ENCODE peak calls at places on chromosomes 6 and 20, in five cellular contexts. C, S, U, B and V are unnamed samples.

GRCh38 chr6:136968831-136969230 is 46.7 kb downstream of the SLC35D3 start:
- DNase-seq in S (no peak), B (peak; percentile 82), U (no peak), C (no peak), V (no peak)

GRCh38 chr6:134600671-134601070 is 282.8 kb upstream of the SGK1 start:
- DNase-seq in S (no peak), C (no peak), B (no peak), U (no peak), V (no peak)

GRCh38 chr6:69953491-69953890 is 87.1 kb downstream of the COL19A1 start:
- DNase-seq in B (no peak), S (no peak), U (no peak), C (no peak), V (no peak)

GRCh38 chr6:106609699-106610098 is 19.6 kb downstream of the RTN4IP1 start:
- DNase-seq in B (no peak), C (no peak), S (no peak), U (no peak), V (no peak)

GRCh38 chr6:30568245-30568644 is 3.0 kb upstream of the ABCF1 start:
- DNase-seq in S (no peak), U (no peak), C (no peak), B (no peak), V (no peak)

GRCh38 chr6:27532820-27533538 is 60.1 kb upstream of the ZNF184 start:
- DNase-seq in U (no peak), C (no peak), B (no peak), S (no peak), V (no peak)

GRCh38 chr6:11315743-11316437 is 83.4 kb upstream of the NEDD9 start:
- DNase-seq in C (no peak), S (no peak), U (no peak), B (no peak), V (peak; percentile 80)

GRCh38 chr6:46903175-46903574 is 18.6 kb downstream of the ADGRF5 start:
- DNase-seq in S (no peak), B (peak; percentile 23), C (no peak), U (no peak), V (no peak)

GRCh38 chr20:61525781-61526431 is 273.8 kb downstream of the CDH4 start:
- DNase-seq in B (no peak), U (no peak), S (no peak), C (no peak), V (no peak)

GRCh38 chr6:131949909-131950766 is 1.0 kb downstream of the CCN2 start:
- DNase-seq in U (no peak), S (no peak), C (peak; percentile 55), B (peak; percentile 76), V (peak; percentile 94)

GRCh38 chr20:19814241-19814640 is 56.2 kb downstream of the RIN2 start:
- DNase-seq in C (no peak), S (no peak), U (no peak), B (no peak), V (no peak)